ENCODE peak calls at places on chromosomes 6 and 20, in six cellular contexts. V, X, K, Z, A and D are unnamed samples.

GRCh38 chr6:100593522-100593921 is 128.8 kb upstream of the SIM1 start:
- DNase-seq in K (no peak), Z (no peak), X (no peak), A (no peak), V (no peak), D (no peak)

GRCh38 chr20:46264391-46265266 is 43.7 kb downstream of the CDH22 start:
- DNase-seq in V (no peak), Z (no peak), K (no peak), A (no peak), X (no peak), D (no peak)

GRCh38 chr20:38434310-38434741 is 802 bp downstream of the SNHG17 start:
- DNase-seq in K (no peak), Z (peak), X (no peak), A (peak), V (peak), D (no peak)

GRCh38 chr6:131250121-131250520 is 114.9 kb downstream of the AKAP7 start:
- DNase-seq in V (peak), Z (peak), X (peak), K (peak), A (peak), D (peak)

GRCh38 chr6:89144358-89145041 is 1.4 kb upstream of the PM20D2 start:
- DNase-seq in A (no peak), K (no peak), Z (no peak), V (no peak), X (no peak), D (no peak)

GRCh38 chr6:48597951-48598350 is 487.0 kb upstream of the PTCHD4 start:
- DNase-seq in V (no peak), K (no peak), Z (no peak), A (peak), X (no peak), D (no peak)

GRCh38 chr6:10332121-10332520 is 82.8 kb downstream of the TFAP2A start:
- DNase-seq in K (no peak), X (no peak), A (no peak), Z (no peak), V (no peak), D (no peak)

GRCh38 chr20:41978246-41978790 is 360.1 kb upstream of the CHD6 start:
- DNase-seq in Z (no peak), X (no peak), K (no peak), V (no peak), A (no peak), D (no peak)

GRCh38 chr20:22824077-22824476 is 211.0 kb upstream of the SSTR4 start:
- DNase-seq in V (no peak), A (no peak), K (no peak), Z (no peak), X (no peak), D (no peak)

GRCh38 chr20:45340951-45341350 is 7.3 kb downstream of the SDC4 start:
- DNase-seq in V (no peak), A (peak), X (no peak), K (no peak), Z (no peak), D (no peak)

GRCh38 chr6:56079761-56080540 is 167.4 kb downstream of the COL21A1 start:
- DNase-seq in V (no peak), Z (no peak), X (no peak), A (no peak), K (no peak), D (no peak)

GRCh38 chr20:40990542-40991120 is 38.0 kb upstream of the TOP1 start:
- DNase-seq in V (peak), A (peak), K (peak), Z (peak), X (peak), D (peak)

GRCh38 chr6:154763650-154764049 is 30.4 kb downstream of the SCAF8 start:
- DNase-seq in A (no peak), K (no peak), Z (no peak), X (no peak), V (no peak), D (no peak)

GRCh38 chr6:158000530-158001307 is 19.1 kb downstream of the SYNJ2 start:
- DNase-seq in X (no peak), K (peak), V (no peak), A (no peak), Z (no peak), D (no peak)

GRCh38 chr6:27836783-27837635 is 75.2 kb downstream of the OR2B2 start:
- DNase-seq in Z (peak), A (peak), V (peak), K (no peak), X (peak), D (peak)

GRCh38 chr6:27761391-27761790 is 150.8 kb downstream of the OR2B2 start:
- DNase-seq in X (no peak), Z (no peak), V (peak), A (no peak), K (no peak), D (no peak)

GRCh38 chr6:148771212-148771601 is 24.4 kb downstream of the UST start:
- DNase-seq in K (peak), Z (peak), X (no peak), A (no peak), V (no peak), D (no peak)

GRCh38 chr6:37965964-37966676 is 146.6 kb downstream of the ZFAND3 start:
- DNase-seq in X (no peak), K (no peak), V (no peak), A (no peak), Z (no peak), D (no peak)

GRCh38 chr6:119348308-119349040 is 1.1 kb downstream of the MAN1A1 start:
- DNase-seq in V (peak), X (peak), A (peak), Z (peak), K (peak), D (no peak)

GRCh38 chr6:73028893-73029450 is 196.3 kb downstream of the KHDC1L start:
- DNase-seq in A (no peak), K (no peak), V (no peak), X (no peak), Z (no peak), D (no peak)

GRCh38 chr6:145112711-145113148 is 622.6 kb downstream of the EPM2A start:
- DNase-seq in X (no peak), K (no peak), V (no peak), A (no peak), Z (no peak), D (no peak)

DNA sequence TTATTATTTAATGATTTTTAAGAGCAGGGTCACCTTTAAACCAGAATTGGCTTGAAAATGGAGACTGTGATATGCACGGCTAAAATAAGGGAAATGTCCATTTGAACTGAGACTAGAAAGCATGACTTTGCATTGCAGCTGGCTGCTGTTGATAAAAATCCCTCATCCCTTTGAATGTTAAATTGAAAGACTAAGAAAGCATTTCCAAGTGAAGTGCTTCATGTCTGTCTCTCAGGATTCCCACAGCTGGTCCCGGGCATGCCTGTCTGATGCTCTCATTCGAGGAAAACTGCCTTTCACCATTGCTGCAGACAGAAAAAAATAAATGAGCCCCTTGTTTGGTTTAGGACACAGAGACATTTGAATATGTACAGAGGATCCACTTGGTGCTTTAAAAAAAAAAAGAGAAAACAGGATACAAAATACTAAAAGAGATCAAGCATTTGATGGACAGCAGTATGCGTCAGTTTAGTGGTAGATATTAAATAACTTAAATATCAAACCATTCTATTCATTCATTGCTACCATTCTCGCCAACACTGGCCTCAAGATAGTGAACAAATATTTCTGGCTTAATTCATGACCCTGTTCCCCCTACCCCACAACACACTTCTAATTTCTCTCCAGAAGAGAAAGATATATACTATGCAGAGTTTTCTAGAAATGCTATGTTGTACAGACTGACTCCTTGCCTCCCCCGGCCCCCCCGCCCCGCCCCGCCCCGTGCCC is 55.0 kb downstream of the TBC1D7 start:
- DNase-seq in A (no peak), V (no peak), X (no peak), Z (no peak), K (no peak), D (no peak)
- H3K27ac ChIP-seq in A (no peak), V (no peak), X (no peak), Z (no peak), K (no peak), D (no peak)

GRCh38 chr6:90347411-90347841 is 50.8 kb upstream of the BACH2 start:
- DNase-seq in V (no peak), X (no peak), K (no peak), Z (no peak), A (no peak), D (no peak)

GRCh38 chr6:90351696-90352095 is 55.1 kb upstream of the BACH2 start:
- DNase-seq in K (no peak), X (no peak), V (no peak), A (no peak), Z (no peak), D (no peak)

GRCh38 chr6:90354961-90355360 is 58.3 kb upstream of the BACH2 start:
- DNase-seq in V (no peak), X (no peak), A (no peak), K (no peak), Z (no peak), D (no peak)

GRCh38 chr6:90346729-90347128 is 50.1 kb upstream of the BACH2 start:
- DNase-seq in K (no peak), Z (no peak), A (no peak), V (no peak), X (no peak), D (no peak)

GRCh38 chr6:90350689-90351554 is 54.3 kb upstream of the BACH2 start:
- DNase-seq in A (no peak), K (no peak), V (peak), X (no peak), Z (no peak), D (no peak)
- H3K27ac ChIP-seq in A (no peak), K (no peak), V (no peak), X (no peak), Z (no peak), D (no peak)

GRCh38 chr6:112017169-112017568 is 36.7 kb upstream of the CCN6 start:
- DNase-seq in Z (no peak), V (no peak), X (no peak), K (no peak), A (no peak), D (no peak)

GRCh38 chr6:112016335-112016734 is 37.6 kb upstream of the CCN6 start:
- DNase-seq in X (no peak), Z (no peak), V (no peak), K (peak), A (no peak), D (no peak)

GRCh38 chr6:112019619-112020018 is 34.3 kb upstream of the CCN6 start:
- DNase-seq in A (no peak), V (no peak), Z (no peak), X (no peak), K (no peak), D (no peak)

GRCh38 chr6:112017760-112018537 is 36.0 kb upstream of the CCN6 start:
- DNase-seq in X (no peak), A (no peak), K (no peak), Z (no peak), V (no peak), D (no peak)

GRCh38 chr6:112018619-112019416 is 35.1 kb upstream of the CCN6 start:
- DNase-seq in Z (peak), X (no peak), V (no peak), K (peak), A (no peak), D (no peak)
- H3K27ac ChIP-seq in Z (no peak), X (peak), V (no peak), K (peak), A (no peak), D (no peak)

GRCh38 chr6:53524455-53524815 is 20.5 kb downstream of the GCLC start:
- DNase-seq in K (no peak), X (no peak), A (peak), V (no peak), Z (no peak), D (no peak)
- H3K27ac ChIP-seq in K (peak), X (peak), A (peak), V (no peak), Z (peak), D (no peak)

GRCh38 chr6:1814279-1814678 is 204.6 kb downstream of the FOXC1 start:
- DNase-seq in A (no peak), K (no peak), X (no peak), Z (no peak), V (no peak), D (no peak)
- H3K27ac ChIP-seq in A (no peak), K (no peak), X (no peak), Z (no peak), V (no peak), D (no peak)

GRCh38 chr20:57493091-57493615 is 31.8 kb downstream of the CTCFL start:
- DNase-seq in Z (no peak), X (no peak), V (no peak), A (no peak), K (no peak), D (no peak)

GRCh38 chr20:57495978-57496377 is 29.0 kb downstream of the CTCFL start:
- DNase-seq in Z (no peak), V (no peak), X (no peak), K (no peak), A (no peak), D (no peak)

GRCh38 chr20:57499676-57500075 is 25.3 kb downstream of the CTCFL start:
- DNase-seq in X (no peak), V (no peak), A (no peak), Z (no peak), K (no peak), D (no peak)

GRCh38 chr20:57498425-57499400 is 26.2 kb downstream of the CTCFL start:
- DNase-seq in K (no peak), Z (no peak), V (peak), A (peak), X (no peak), D (peak)

DNA sequence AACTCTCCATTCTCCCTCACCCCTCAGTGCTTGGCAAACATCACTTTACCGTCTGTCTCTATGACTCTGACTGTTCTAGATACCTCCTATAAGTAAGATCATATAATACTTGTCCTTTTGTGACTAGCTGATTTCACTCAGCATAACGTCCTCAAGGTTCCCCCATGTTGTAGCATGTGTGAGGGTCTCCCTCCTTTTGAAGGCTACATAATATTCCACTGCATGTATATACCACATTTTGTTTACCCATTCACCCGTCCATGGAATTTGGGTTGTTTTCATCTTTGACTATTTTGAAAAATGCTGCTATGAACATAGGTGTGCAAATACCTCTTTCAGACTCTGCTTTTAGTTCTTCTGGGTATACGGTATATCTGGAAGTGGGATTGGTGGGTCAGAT is 28.3 kb downstream of the CTCFL start:
- DNase-seq in Z (no peak), V (no peak), K (no peak), A (no peak), X (no peak), D (no peak)
- H3K27ac ChIP-seq in Z (no peak), V (no peak), K (no peak), A (no peak), X (no peak), D (no peak)